ENCODE peak calls at places on chromosomes 4 and X, in nine cellular contexts. A, T, E, M, J, H, Q, W and C are unnamed samples.

GRCh38 chr4:151659631-151660030 is 101.2 kb downstream of the GATB start:
- DNase-seq in A (no peak), T (no peak), E (no peak), M (no peak), J (no peak), H (no peak), Q (no peak), W (no peak), C (no peak)

GRCh38 chrX:133655914-133656265 is 240.6 kb upstream of the GPC4 start:
- DNase-seq in A (no peak), T (no peak), E (no peak), M (no peak), J (no peak), H (no peak), Q (no peak), W (no peak), C (no peak)

GRCh38 chr4:76850010-76850441 is 47.9 kb downstream of the SOWAHB start:
- DNase-seq in A (no peak), T (no peak), E (no peak), M (no peak), J (no peak), H (no peak), Q (no peak), W (peak; percentile 96), C (no peak)

GRCh38 chr4:110396963-110397362 is 79.0 kb upstream of the ENPEP start:
- DNase-seq in A (no peak), T (no peak), E (no peak), M (no peak), J (no peak), H (no peak), Q (no peak), W (no peak), C (no peak)

GRCh38 chrX:70171636-70172035 is 5.6 kb upstream of the DGAT2L6 start:
- DNase-seq in A (no peak), T (no peak), E (no peak), M (peak; percentile 78), J (no peak), H (no peak), Q (no peak), W (no peak), C (no peak)

GRCh38 chr4:108171541-108172230 is 3.0 kb upstream of the LEF1 start:
- DNase-seq in A (peak; percentile 41), T (no peak), E (no peak), M (no peak), J (no peak), H (peak; percentile 29), Q (peak; percentile 21), W (no peak), C (peak; percentile 18)

GRCh38 chr4:110865611-110866254 is 242.9 kb upstream of the PITX2 start:
- DNase-seq in A (no peak), T (no peak), E (no peak), M (no peak), J (no peak), H (no peak), Q (no peak), W (peak; percentile 36), C (no peak)

GRCh38 chr4:8239226-8239625 is 30.3 kb upstream of the HTRA3 start:
- DNase-seq in A (no peak), T (no peak), E (no peak), M (no peak), J (no peak), H (no peak), Q (no peak), W (no peak), C (no peak)

GRCh38 chr4:3442959-3443749 is 1.4 kb downstream of the HGFAC start:
- DNase-seq in A (peak; percentile 52), T (peak; percentile 69), E (no peak), M (peak; percentile 39), J (no peak), H (peak; percentile 61), Q (peak; percentile 21), W (peak; percentile 56), C (peak; percentile 50)

GRCh38 chrX:75781618-75782017 is 3.4 kb downstream of the MAGEE2 start:
- DNase-seq in A (no peak), T (no peak), E (peak; percentile 4), M (peak; percentile 3), J (peak; percentile 17), H (no peak), Q (no peak), W (no peak), C (no peak)

GRCh38 chr4:182185491-182185890 is 57.7 kb upstream of the TENM3 start:
- DNase-seq in A (no peak), T (no peak), E (no peak), M (peak; percentile 89), J (no peak), H (no peak), Q (no peak), W (no peak), C (no peak)

GRCh38 chr4:25578431-25578830 is 77.2 kb upstream of the SLC34A2 start:
- DNase-seq in A (no peak), T (no peak), E (no peak), M (no peak), J (no peak), H (no peak), Q (no peak), W (no peak), C (no peak)

GRCh38 chrX:74231625-74232024 is 72.4 kb upstream of the ZCCHC13 start:
- DNase-seq in A (no peak), T (no peak), E (no peak), M (no peak), J (no peak), H (no peak), Q (no peak), W (no peak), C (no peak)

GRCh38 chr4:98467627-98468072 is 190.8 kb downstream of the TSPAN5 start:
- DNase-seq in A (peak; percentile 52), T (peak; percentile 69), E (peak; percentile 42), M (peak; percentile 79), J (peak; percentile 40), H (peak; percentile 55), Q (peak; percentile 34), W (peak; percentile 86), C (peak; percentile 87)

GRCh38 chr4:76607266-76607799 is 172.3 kb downstream of the SHROOM3 start:
- DNase-seq in A (no peak), T (no peak), E (no peak), M (peak; percentile 23), J (no peak), H (no peak), Q (no peak), W (no peak), C (no peak)

GRCh38 chrX:33194289-33194688 is 17.1 kb downstream of the DMD start:
- DNase-seq in A (no peak), T (no peak), E (no peak), M (no peak), J (no peak), H (no peak), Q (no peak), W (no peak), C (no peak)

GRCh38 chrX:150365051-150365952 is 2.2 kb downstream of the MAMLD1 start:
- DNase-seq in A (peak; percentile 45), T (peak; percentile 83), E (peak; percentile 59), M (peak; percentile 34), J (peak; percentile 68), H (peak; percentile 72), Q (peak; percentile 40), W (peak; percentile 51), C (peak; percentile 81)

GRCh38 chrX:120763269-120763668 is 112.4 kb downstream of the CT47B1 start:
- DNase-seq in A (no peak), T (no peak), E (no peak), M (no peak), J (no peak), H (no peak), Q (no peak), W (no peak), C (no peak)

GRCh38 chr4:96736352-96736889 is 896.5 kb downstream of the PDHA2 start:
- DNase-seq in A (no peak), T (no peak), E (no peak), M (no peak), J (no peak), H (no peak), Q (no peak), W (peak; percentile 63), C (no peak)

GRCh38 chr4:183455431-183456145 is 11.2 kb downstream of the CDKN2AIP start:
- DNase-seq in A (no peak), T (no peak), E (no peak), M (no peak), J (no peak), H (no peak), Q (no peak), W (no peak), C (no peak)

GRCh38 chr4:59759082-59759825 is 1440.9 kb upstream of the ADGRL3 start:
- DNase-seq in A (no peak), T (no peak), E (no peak), M (no peak), J (no peak), H (no peak), Q (no peak), W (no peak), C (no peak)

GRCh38 chrX:68936186-68936585 is 107.4 kb downstream of the EFNB1 start:
- DNase-seq in A (no peak), T (no peak), E (no peak), M (no peak), J (no peak), H (no peak), Q (no peak), W (no peak), C (no peak)

GRCh38 chr4:16731776-16732380 is 166.6 kb downstream of the LDB2 start:
- DNase-seq in A (no peak), T (no peak), E (no peak), M (no peak), J (no peak), H (no peak), Q (no peak), W (no peak), C (no peak)

GRCh38 chrX:15946783-15947550 is 92.4 kb upstream of the AP1S2 start:
- DNase-seq in A (no peak), T (no peak), E (no peak), M (peak; percentile 2), J (no peak), H (no peak), Q (no peak), W (peak; percentile 96), C (no peak)

GRCh38 chr4:139740531-139741041 is 75.0 kb downstream of the MGST2 start:
- DNase-seq in A (no peak), T (peak; percentile 71), E (peak; percentile 49), M (peak; percentile 90), J (peak; percentile 55), H (no peak), Q (no peak), W (peak; percentile 93), C (no peak)

GRCh38 chr4:57448452-57448851 is 338.3 kb upstream of the IGFBP7 start:
- DNase-seq in A (no peak), T (no peak), E (no peak), M (no peak), J (no peak), H (no peak), Q (no peak), W (no peak), C (no peak)

GRCh38 chr4:86896596-86896995 is 4.4 kb upstream of the C4orf36 start:
- DNase-seq in A (no peak), T (no peak), E (no peak), M (no peak), J (no peak), H (no peak), Q (no peak), W (no peak), C (no peak)

GRCh38 chr4:89382439-89382838 is 74.8 kb upstream of the GPRIN3 start:
- DNase-seq in A (no peak), T (no peak), E (no peak), M (peak; percentile 52), J (no peak), H (no peak), Q (no peak), W (no peak), C (no peak)

GRCh38 chrX:110037181-110037580 is 34.3 kb downstream of the TMEM164 start:
- DNase-seq in A (no peak), T (no peak), E (no peak), M (no peak), J (no peak), H (no peak), Q (no peak), W (no peak), C (no peak)

GRCh38 chr4:133498149-133498548 is 349.1 kb downstream of the PCDH10 start:
- DNase-seq in A (no peak), T (no peak), E (no peak), M (no peak), J (no peak), H (no peak), Q (no peak), W (no peak), C (no peak)

GRCh38 chr4:138344064-138344463 is 101.9 kb upstream of the SLC7A11 start:
- DNase-seq in A (no peak), T (no peak), E (no peak), M (no peak), J (no peak), H (no peak), Q (no peak), W (no peak), C (no peak)